ENCODE peak calls at places on chromosome 21, in seven cellular contexts. A is activated CD8-positive, alpha-beta memory T cell treated with anti-CD3 and anti-CD28 coated beads, Interleukin-2, amount 10 ng/mL, durations not matched to agents 7 days and 5 days; M is stimulated activated CD4-positive, alpha-beta T cell treated with anti-CD3 and anti-CD28 coated beads, Interleukin-12 subunit alpha, Interleukin-12 subunit beta, amount 100 ng/mL, for 48 hours; E is stomach; Q is activated T-cell treated with anti-CD3 and anti-CD28 coated beads for 24 hours; S is AG09309; H is neural crest cell. V is an unnamed sample.

GRCh38 chr21:15066231-15066577 is 1.4 kb upstream of the NRIP1 start:
- DNase-seq in A (no peak), M (no peak), E (no peak), Q (no peak), S (no peak), H (no peak), V (no peak)

GRCh38 chr21:43879348-43880110 is 14.5 kb downstream of the AGPAT3 start:
- DNase-seq in A (no peak), M (no peak), E (no peak), Q (no peak), S (no peak), H (no peak), V (no peak)

GRCh38 chr21:46426313-46427046 is 32.2 kb upstream of the DIP2A start:
- DNase-seq in A (no peak), M (no peak), E (no peak), Q (no peak), S (no peak), H (no peak), V (no peak)

GRCh38 chr21:26553921-26554320 is 19.2 kb downstream of the CYYR1 start:
- DNase-seq in A (no peak), M (no peak), E (no peak), Q (no peak), S (no peak), H (no peak), V (no peak)

GRCh38 chr21:41217656-41218380 is 49.9 kb downstream of the BACE2 start:
- DNase-seq in A (no peak), M (no peak), E (no peak), Q (no peak), S (peak), H (no peak), V (peak)

GRCh38 chr21:20617130-20617529 is 381.1 kb upstream of the NCAM2 start:
- DNase-seq in A (no peak), M (no peak), E (peak), Q (no peak), S (no peak), H (no peak), V (no peak)

GRCh38 chr21:31142600-31142999 is 104.3 kb upstream of the KRTAP19-8 start:
- DNase-seq in A (no peak), M (no peak), E (no peak), Q (no peak), S (no peak), H (no peak), V (no peak)

GRCh38 chr21:34530264-34530663 is 18.3 kb upstream of the KCNE1 start:
- DNase-seq in A (no peak), M (no peak), E (no peak), Q (no peak), S (no peak), H (no peak), V (no peak)

GRCh38 chr21:8991968-8992621 is 1529.3 kb upstream of the TPTE start:
- DNase-seq in A (no peak), M (no peak), E (no peak), Q (no peak), S (no peak), H (no peak), V (no peak)

GRCh38 chr21:45040114-45040715 is 34.2 kb upstream of the ADARB1 start:
- DNase-seq in A (no peak), M (no peak), E (no peak), Q (no peak), S (no peak), H (no peak), V (no peak)

GRCh38 chr21:42567181-42567560 is 53.5 kb downstream of the SLC37A1 start:
- DNase-seq in A (no peak), M (no peak), E (no peak), Q (no peak), S (no peak), H (no peak), V (no peak)

GRCh38 chr21:24895885-24896734 is 711.2 kb downstream of the MRPL39 start:
- DNase-seq in A (no peak), M (no peak), E (peak), Q (no peak), S (no peak), H (no peak), V (peak)

GRCh38 chr21:46154155-46154954 is 1.0 kb downstream of the FTCD start:
- DNase-seq in A (peak), M (no peak), E (peak), Q (no peak), S (no peak), H (no peak), V (no peak)

GRCh38 chr21:43717166-43717853 is 1.6 kb upstream of the PDXK start:
- DNase-seq in A (no peak), M (no peak), E (no peak), Q (no peak), S (no peak), H (no peak), V (no peak)

GRCh38 chr21:17501107-17502006 is 11.5 kb upstream of the CXADR start:
- DNase-seq in A (no peak), M (no peak), E (no peak), Q (no peak), S (no peak), H (no peak), V (no peak)

GRCh38 chr21:26948194-26948593 is 18.7 kb downstream of the ADAMTS5 start:
- DNase-seq in A (no peak), M (no peak), E (no peak), Q (no peak), S (no peak), H (no peak), V (no peak)

GRCh38 chr21:36691539-36692124 is 7.3 kb upstream of the SIM2 start:
- DNase-seq in A (no peak), M (no peak), E (no peak), Q (no peak), S (no peak), H (no peak), V (no peak)

GRCh38 chr21:31614705-31615104 is 44.8 kb upstream of the SOD1 start:
- DNase-seq in A (no peak), M (no peak), E (no peak), Q (no peak), S (no peak), H (no peak), V (no peak)

GRCh38 chr21:42324896-42325295 is 9.7 kb upstream of the TFF3 start:
- DNase-seq in A (no peak), M (no peak), E (no peak), Q (no peak), S (no peak), H (no peak), V (no peak)